ENCODE peak calls at places on chromosomes 11 and 22, in ten cellular contexts. J, L, B, C, K, V, M, T, Y and P are unnamed samples.

GRCh38 chr22:17375914-17376614 is 6.8 kb downstream of the CECR2 start:
- DNase-seq in K (no peak), C (no peak), L (no peak), V (no peak), Y (no peak), T (no peak), M (no peak), J (no peak), B (no peak), P (no peak)

GRCh38 chr11:2521081-2521480 is 76.3 kb downstream of the KCNQ1 start:
- DNase-seq in J (no peak), K (no peak), B (no peak), T (no peak), C (no peak), Y (no peak), V (no peak), M (no peak), L (no peak), P (no peak)

GRCh38 chr11:117970400-117971024 is 15.7 kb upstream of the IL10RA start:
- DNase-seq in Y (no peak), V (peak; percentile 16), K (no peak), T (no peak), J (no peak), C (no peak), B (peak; percentile 59), M (no peak), L (no peak), P (peak; percentile 92)

GRCh38 chr11:77158041-77158695 is 30.1 kb downstream of the MYO7A start:
- DNase-seq in M (no peak), T (no peak), B (no peak), C (no peak), Y (no peak), L (no peak), J (no peak), K (no peak), V (no peak), P (no peak)

GRCh38 chr11:110362916-110363574 is 66.6 kb upstream of the RDX start:
- DNase-seq in K (no peak), M (no peak), J (peak; percentile 25), B (no peak), T (no peak), C (peak; percentile 33), V (peak; percentile 28), Y (no peak), L (no peak), P (no peak)

GRCh38 chr11:20156876-20157613 is 3.2 kb downstream of the DBX1 start:
- DNase-seq in V (no peak), Y (peak; percentile 46), K (no peak), B (no peak), C (no peak), J (no peak), L (no peak), M (peak; percentile 48), T (no peak), P (no peak)

GRCh38 chr11:72751293-72752087 is 718 bp downstream of the ARAP1 start:
- DNase-seq in B (no peak), K (no peak), C (no peak), T (no peak), L (no peak), J (peak; percentile 37), M (no peak), V (no peak), Y (no peak), P (no peak)

GRCh38 chr22:33481550-33481949 is 423.4 kb upstream of the SYN3 start:
- DNase-seq in T (no peak), B (no peak), M (no peak), J (no peak), L (no peak), C (no peak), V (no peak), K (no peak), Y (no peak), P (no peak)

GRCh38 chr11:64588701-64589100 is 2.3 kb upstream of the SLC22A12 start:
- DNase-seq in T (no peak), M (no peak), C (no peak), B (no peak), L (no peak), Y (no peak), J (no peak), K (no peak), V (no peak), P (no peak)